ENCODE peak calls at places on chromosomes 2 and 18, in nine cellular contexts. One of them, this sample, is unnamed.

GRCh38 chr2:96305979-96306308 is 598 bp upstream of the SNRNP200 start:
- DNase-seq in lower leg skin: no peak
- DNase-seq in left ventricle myocardium inferior: no peak
- DNase-seq in choroid plexus epithelial cell: no peak
- DNase-seq in HCT116: no peak
- DNase-seq in hepatocyte: no peak
- DNase-seq in heart right ventricle: no peak
- DNase-seq in Peyer's patch: no peak
- DNase-seq in body of pancreas: no peak
- DNase-seq in this sample: no peak

GRCh38 chr2:201235865-201236811 is 24.2 kb upstream of the CASP8 start:
- DNase-seq in HCT116: no peak
- DNase-seq in Peyer's patch: peak; percentile 56
- DNase-seq in body of pancreas: peak; percentile 60
- DNase-seq in choroid plexus epithelial cell: peak; percentile 92
- DNase-seq in left ventricle myocardium inferior: peak; percentile 45
- DNase-seq in heart right ventricle: peak; percentile 37
- DNase-seq in lower leg skin: peak; percentile 82
- DNase-seq in hepatocyte: peak; percentile 83
- DNase-seq in this sample: no peak

GRCh38 chr2:205748660-205749059 is 66.4 kb downstream of the NRP2 start:
- DNase-seq in lower leg skin: no peak
- DNase-seq in left ventricle myocardium inferior: no peak
- DNase-seq in HCT116: no peak
- DNase-seq in body of pancreas: no peak
- DNase-seq in Peyer's patch: no peak
- DNase-seq in heart right ventricle: no peak
- DNase-seq in hepatocyte: no peak
- DNase-seq in choroid plexus epithelial cell: no peak
- DNase-seq in this sample: no peak

GRCh38 chr2:99180755-99181647 is at the start of the genes MITD1 and MRPL30:
- DNase-seq in body of pancreas: peak; percentile 91
- DNase-seq in lower leg skin: peak; percentile 92
- DNase-seq in hepatocyte: peak; percentile 96
- DNase-seq in heart right ventricle: peak; percentile 85
- DNase-seq in left ventricle myocardium inferior: peak; percentile 90
- DNase-seq in HCT116: peak; percentile 92
- DNase-seq in choroid plexus epithelial cell: peak; percentile 97
- DNase-seq in Peyer's patch: peak; percentile 92
- DNase-seq in this sample: peak; percentile 91

GRCh38 chr2:67841711-67842110 is 221.1 kb downstream of the C1D start:
- DNase-seq in Peyer's patch: no peak
- DNase-seq in HCT116: no peak
- DNase-seq in lower leg skin: no peak
- DNase-seq in left ventricle myocardium inferior: no peak
- DNase-seq in heart right ventricle: no peak
- DNase-seq in hepatocyte: no peak
- DNase-seq in choroid plexus epithelial cell: no peak
- DNase-seq in body of pancreas: no peak
- DNase-seq in this sample: no peak

GRCh38 chr2:20522311-20522710 is 75.4 kb downstream of the RHOB start:
- DNase-seq in Peyer's patch: no peak
- DNase-seq in lower leg skin: no peak
- DNase-seq in choroid plexus epithelial cell: no peak
- DNase-seq in hepatocyte: no peak
- DNase-seq in body of pancreas: no peak
- DNase-seq in HCT116: no peak
- DNase-seq in left ventricle myocardium inferior: no peak
- DNase-seq in heart right ventricle: no peak
- DNase-seq in this sample: no peak

GRCh38 chr2:147173186-147173575 is 671.6 kb upstream of the ACVR2A start:
- DNase-seq in HCT116: no peak
- DNase-seq in choroid plexus epithelial cell: peak; percentile 38
- DNase-seq in lower leg skin: no peak
- DNase-seq in body of pancreas: no peak
- DNase-seq in hepatocyte: peak; percentile 21
- DNase-seq in left ventricle myocardium inferior: no peak
- DNase-seq in Peyer's patch: no peak
- DNase-seq in heart right ventricle: no peak
- DNase-seq in this sample: no peak

GRCh38 chr2:158823838-158824237 is 28.7 kb downstream of the DAPL1 start:
- DNase-seq in HCT116: no peak
- DNase-seq in Peyer's patch: no peak
- DNase-seq in left ventricle myocardium inferior: no peak
- DNase-seq in choroid plexus epithelial cell: no peak
- DNase-seq in body of pancreas: no peak
- DNase-seq in heart right ventricle: no peak
- DNase-seq in lower leg skin: no peak
- DNase-seq in hepatocyte: no peak
- DNase-seq in this sample: no peak

GRCh38 chr2:9793918-9794717 is 49.2 kb upstream of the TAF1B start:
- DNase-seq in hepatocyte: no peak
- DNase-seq in lower leg skin: no peak
- DNase-seq in Peyer's patch: no peak
- DNase-seq in choroid plexus epithelial cell: no peak
- DNase-seq in HCT116: no peak
- DNase-seq in body of pancreas: no peak
- DNase-seq in left ventricle myocardium inferior: no peak
- DNase-seq in heart right ventricle: no peak
- DNase-seq in this sample: no peak

GRCh38 chr2:8234253-8234652 is 447.6 kb upstream of the ID2 start:
- DNase-seq in hepatocyte: no peak
- DNase-seq in HCT116: no peak
- DNase-seq in heart right ventricle: no peak
- DNase-seq in left ventricle myocardium inferior: no peak
- DNase-seq in lower leg skin: peak; percentile 51
- DNase-seq in body of pancreas: no peak
- DNase-seq in Peyer's patch: no peak
- DNase-seq in choroid plexus epithelial cell: no peak
- DNase-seq in this sample: no peak

DNA sequence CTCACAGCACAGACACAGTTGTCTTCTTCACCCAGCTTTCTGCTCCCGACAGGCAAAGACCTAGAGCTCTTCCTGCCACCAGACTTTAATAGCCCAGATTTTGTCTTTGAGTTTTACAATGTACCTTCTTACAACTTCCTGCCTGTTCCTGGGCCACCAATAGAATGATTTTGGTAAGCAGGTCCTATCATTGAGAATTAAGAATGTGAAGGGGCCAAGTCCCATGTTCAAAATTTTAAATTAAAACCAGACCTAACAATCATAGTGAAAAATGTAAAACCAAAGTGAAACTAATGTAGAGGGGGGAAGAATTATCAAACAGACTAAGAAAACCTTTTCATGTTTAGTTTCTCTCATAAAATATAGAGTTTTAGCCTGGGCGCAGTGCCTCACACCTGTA is 72.8 kb downstream of the SP3 start:
- DNase-seq in choroid plexus epithelial cell: no peak
- DNase-seq in HCT116: no peak
- DNase-seq in left ventricle myocardium inferior: no peak
- DNase-seq in hepatocyte: no peak
- DNase-seq in body of pancreas: no peak
- DNase-seq in heart right ventricle: no peak
- DNase-seq in lower leg skin: no peak
- DNase-seq in Peyer's patch: no peak
- DNase-seq in this sample: no peak
- H3K4me3 ChIP-seq in choroid plexus epithelial cell: no peak overlapping the region
- H3K4me3 ChIP-seq in HCT116: no peak overlapping the region
- H3K4me3 ChIP-seq in left ventricle myocardium inferior: no peak overlapping the region
- H3K4me3 ChIP-seq in hepatocyte: no peak overlapping the region
- H3K4me3 ChIP-seq in body of pancreas: no peak overlapping the region
- H3K4me3 ChIP-seq in heart right ventricle: no peak overlapping the region
- H3K4me3 ChIP-seq in lower leg skin: no peak overlapping the region
- H3K4me3 ChIP-seq in Peyer's patch: no peak overlapping the region
- H3K4me3 ChIP-seq in this sample: no peak overlapping the region

DNA sequence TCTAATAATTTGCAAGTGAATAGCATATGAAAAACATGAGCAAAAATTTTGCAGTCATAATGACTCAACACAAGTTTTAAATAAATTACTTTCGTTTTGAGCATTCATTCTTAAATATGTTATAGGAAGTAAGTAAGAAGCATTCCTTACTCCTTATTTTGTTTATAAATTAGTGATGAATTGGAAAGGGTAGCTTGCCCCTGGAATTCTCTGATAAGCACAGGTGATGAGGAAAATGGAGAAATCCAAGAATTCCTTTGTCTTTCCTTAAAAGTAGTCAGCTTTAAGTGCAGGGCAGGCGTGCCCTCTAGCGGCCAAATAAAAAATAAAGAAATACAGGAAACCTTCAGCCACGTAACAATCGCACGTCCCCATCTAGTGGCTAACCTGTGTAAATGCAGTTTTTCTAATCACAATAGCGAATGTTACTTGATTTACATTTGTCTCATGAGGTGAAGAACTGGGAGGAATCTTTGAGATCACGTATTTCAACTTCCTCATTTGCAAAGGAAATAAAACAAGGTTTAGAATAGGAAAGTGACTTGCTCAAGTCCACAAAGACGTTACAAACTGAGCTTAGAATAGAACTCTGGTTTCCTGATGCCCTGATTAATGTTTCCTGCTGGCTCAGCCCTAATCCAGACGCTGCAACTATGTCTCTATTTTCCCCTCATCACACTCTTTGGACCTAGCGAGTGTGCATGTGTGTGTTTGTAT is 47.2 kb upstream of the ZNG1B start:
- DNase-seq in lower leg skin: peak; percentile 62
- DNase-seq in Peyer's patch: peak; percentile 69
- DNase-seq in left ventricle myocardium inferior: no peak
- DNase-seq in body of pancreas: peak; percentile 67
- DNase-seq in heart right ventricle: no peak
- DNase-seq in choroid plexus epithelial cell: peak; percentile 85
- DNase-seq in hepatocyte: peak; percentile 91
- DNase-seq in HCT116: peak; percentile 72
- DNase-seq in this sample: peak; percentile 78
- TF ChIP-seq CTCF in lower leg skin: no peak
- TF ChIP-seq CTCF in Peyer's patch: peak; percentile 56
- TF ChIP-seq CTCF in left ventricle myocardium inferior: peak; percentile 79
- TF ChIP-seq CTCF in body of pancreas: peak; percentile 84
- TF ChIP-seq CTCF in heart right ventricle: peak; percentile 99
- TF ChIP-seq CTCF in choroid plexus epithelial cell: peak; percentile 87
- TF ChIP-seq CTCF in hepatocyte: peak; percentile 99
- TF ChIP-seq CTCF in HCT116: peak; percentile 66
- TF ChIP-seq CTCF in this sample: peak; percentile 86

GRCh38 chr18:74499633-74500032 is 3.5 kb downstream of the CNDP2 start:
- DNase-seq in hepatocyte: peak; percentile 62
- DNase-seq in left ventricle myocardium inferior: peak; percentile 41
- DNase-seq in body of pancreas: peak; percentile 47
- DNase-seq in heart right ventricle: peak; percentile 37
- DNase-seq in Peyer's patch: peak; percentile 75
- DNase-seq in lower leg skin: peak; percentile 49
- DNase-seq in choroid plexus epithelial cell: peak; percentile 31
- DNase-seq in HCT116: no peak
- DNase-seq in this sample: peak; percentile 55

GRCh38 chr18:74496508-74497307 is 545 bp downstream of the CNDP2 start:
- DNase-seq in hepatocyte: peak; percentile 88
- DNase-seq in choroid plexus epithelial cell: peak; percentile 50
- DNase-seq in body of pancreas: peak; percentile 67
- DNase-seq in heart right ventricle: peak; percentile 76
- DNase-seq in Peyer's patch: peak; percentile 53
- DNase-seq in left ventricle myocardium inferior: peak; percentile 68
- DNase-seq in HCT116: peak; percentile 26
- DNase-seq in lower leg skin: peak; percentile 38
- DNase-seq in this sample: no peak

GRCh38 chr18:74497778-74498177 is 1.6 kb downstream of the CNDP2 start:
- DNase-seq in left ventricle myocardium inferior: no peak
- DNase-seq in lower leg skin: no peak
- DNase-seq in body of pancreas: no peak
- DNase-seq in Peyer's patch: no peak
- DNase-seq in heart right ventricle: no peak
- DNase-seq in hepatocyte: no peak
- DNase-seq in HCT116: no peak
- DNase-seq in choroid plexus epithelial cell: no peak
- DNase-seq in this sample: no peak

GRCh38 chr18:74497308-74497640 is 1.1 kb downstream of the CNDP2 start:
- DNase-seq in body of pancreas: no peak
- DNase-seq in Peyer's patch: no peak
- DNase-seq in choroid plexus epithelial cell: no peak
- DNase-seq in HCT116: no peak
- DNase-seq in heart right ventricle: no peak
- DNase-seq in left ventricle myocardium inferior: no peak
- DNase-seq in lower leg skin: no peak
- DNase-seq in hepatocyte: no peak
- DNase-seq in this sample: no peak

GRCh38 chr18:74498712-74499629 is 2.8 kb downstream of the CNDP2 start:
- DNase-seq in Peyer's patch: peak; percentile 86
- DNase-seq in heart right ventricle: peak; percentile 46
- DNase-seq in choroid plexus epithelial cell: peak; percentile 16
- DNase-seq in body of pancreas: peak; percentile 79
- DNase-seq in HCT116: no peak
- DNase-seq in left ventricle myocardium inferior: no peak
- DNase-seq in hepatocyte: no peak
- DNase-seq in lower leg skin: peak; percentile 49
- DNase-seq in this sample: peak; percentile 61
- H3K4me3 ChIP-seq in Peyer's patch: peak overlapping the region; percentile 41
- H3K4me3 ChIP-seq in heart right ventricle: peak overlapping the region; percentile 25
- H3K4me3 ChIP-seq in choroid plexus epithelial cell: no peak overlapping the region
- H3K4me3 ChIP-seq in body of pancreas: no peak overlapping the region
- H3K4me3 ChIP-seq in HCT116: no peak overlapping the region
- H3K4me3 ChIP-seq in left ventricle myocardium inferior: peak overlapping the region; percentile 44
- H3K4me3 ChIP-seq in hepatocyte: no peak overlapping the region
- H3K4me3 ChIP-seq in lower leg skin: no peak overlapping the region
- H3K4me3 ChIP-seq in this sample: peak overlapping the region; percentile 61

GRCh38 chr2:181235683-181236459 is 221.3 kb upstream of the ITGA4 start:
- DNase-seq in left ventricle myocardium inferior: no peak
- DNase-seq in body of pancreas: no peak
- DNase-seq in hepatocyte: no peak
- DNase-seq in lower leg skin: no peak
- DNase-seq in choroid plexus epithelial cell: no peak
- DNase-seq in heart right ventricle: no peak
- DNase-seq in Peyer's patch: no peak
- DNase-seq in HCT116: no peak
- DNase-seq in this sample: peak; percentile 79

GRCh38 chr2:181240844-181241243 is 216.3 kb upstream of the ITGA4 start:
- DNase-seq in Peyer's patch: no peak
- DNase-seq in body of pancreas: no peak
- DNase-seq in hepatocyte: no peak
- DNase-seq in heart right ventricle: no peak
- DNase-seq in choroid plexus epithelial cell: no peak
- DNase-seq in HCT116: no peak
- DNase-seq in lower leg skin: no peak
- DNase-seq in left ventricle myocardium inferior: no peak
- DNase-seq in this sample: no peak

GRCh38 chr2:181243319-181243718 is 213.9 kb upstream of the ITGA4 start:
- DNase-seq in body of pancreas: no peak
- DNase-seq in choroid plexus epithelial cell: no peak
- DNase-seq in HCT116: no peak
- DNase-seq in Peyer's patch: no peak
- DNase-seq in lower leg skin: no peak
- DNase-seq in left ventricle myocardium inferior: no peak
- DNase-seq in hepatocyte: no peak
- DNase-seq in heart right ventricle: no peak
- DNase-seq in this sample: no peak

GRCh38 chr2:181241366-181241765 is 215.8 kb upstream of the ITGA4 start:
- DNase-seq in left ventricle myocardium inferior: no peak
- DNase-seq in HCT116: no peak
- DNase-seq in body of pancreas: no peak
- DNase-seq in heart right ventricle: no peak
- DNase-seq in lower leg skin: no peak
- DNase-seq in choroid plexus epithelial cell: no peak
- DNase-seq in Peyer's patch: no peak
- DNase-seq in hepatocyte: no peak
- DNase-seq in this sample: no peak

GRCh38 chr2:181239400-181239799 is 217.8 kb upstream of the ITGA4 start:
- DNase-seq in HCT116: peak; percentile 53
- DNase-seq in lower leg skin: no peak
- DNase-seq in Peyer's patch: no peak
- DNase-seq in heart right ventricle: no peak
- DNase-seq in hepatocyte: no peak
- DNase-seq in choroid plexus epithelial cell: peak; percentile 27
- DNase-seq in left ventricle myocardium inferior: no peak
- DNase-seq in body of pancreas: no peak
- DNase-seq in this sample: no peak
- TF ChIP-seq CTCF in HCT116: peak; percentile 49
- TF ChIP-seq CTCF in lower leg skin: no peak
- TF ChIP-seq CTCF in Peyer's patch: peak; percentile 7
- TF ChIP-seq CTCF in heart right ventricle: no peak
- TF ChIP-seq CTCF in hepatocyte: peak; percentile 16
- TF ChIP-seq CTCF in choroid plexus epithelial cell: peak; percentile 23
- TF ChIP-seq CTCF in left ventricle myocardium inferior: no peak
- TF ChIP-seq CTCF in body of pancreas: no peak
- TF ChIP-seq CTCF in this sample: peak; percentile 15